ENCODE peak calls at places on chromosome 3, in five cellular contexts. Y is IMR-90, T is GM20000, K is H1, H is HepG2. V is an unnamed sample.

GRCh38 chr3:86702381-86702958 is 288.5 kb downstream of the VGLL3 start:
- DNase-seq in H (no peak), K (no peak), Y (peak), T (peak), V (no peak)

GRCh38 chr3:71206821-71207220 is 376.7 kb downstream of the FOXP1 start:
- DNase-seq in T (no peak), K (no peak), Y (no peak), H (no peak), V (no peak)

GRCh38 chr3:184600685-184601377 is 39.2 kb downstream of the EPHB3 start:
- DNase-seq in K (no peak), Y (no peak), H (no peak), T (no peak), V (no peak)

GRCh38 chr3:187593347-187593850 is 76.8 kb downstream of the SST start:
- DNase-seq in K (no peak), Y (no peak), T (no peak), H (no peak), V (no peak)

GRCh38 chr3:16463914-16464313 is 49.6 kb downstream of the RFTN1 start:
- DNase-seq in Y (no peak), T (no peak), H (no peak), K (no peak), V (no peak)

GRCh38 chr3:188348445-188349244 is 194.7 kb downstream of the LPP start:
- DNase-seq in K (no peak), H (peak), Y (peak), T (no peak), V (no peak)

GRCh38 chr3:113658107-113658506 is 38.3 kb downstream of the USF3 start:
- DNase-seq in K (no peak), T (no peak), H (no peak), Y (no peak), V (no peak)

GRCh38 chr3:112605285-112605684 is 35.7 kb downstream of the CCDC80 start:
- DNase-seq in H (no peak), K (no peak), T (no peak), Y (peak), V (no peak)

GRCh38 chr3:161474691-161475090 is 21.9 kb upstream of the OTOL1 start:
- DNase-seq in H (no peak), T (no peak), K (no peak), Y (no peak), V (no peak)

GRCh38 chr3:157107037-157107436 is 52.9 kb downstream of the CCNL1 start:
- DNase-seq in H (no peak), K (no peak), Y (no peak), T (no peak), V (no peak)

GRCh38 chr3:185070491-185071335 is 82.1 kb downstream of the C3orf70 start:
- DNase-seq in Y (peak), T (no peak), H (peak), K (no peak), V (no peak)

GRCh38 chr3:122786067-122786466 is 7.6 kb downstream of the HSPBAP1 start:
- DNase-seq in Y (peak), T (no peak), H (peak), K (no peak), V (no peak)

GRCh38 chr3:183896610-183897009 is 11.9 kb upstream of the PARL start:
- DNase-seq in T (no peak), Y (no peak), H (no peak), K (no peak), V (no peak)

GRCh38 chr3:122052968-122053367 is 2.2 kb upstream of the CD86 start:
- DNase-seq in T (no peak), Y (no peak), K (no peak), H (no peak), V (no peak)

GRCh38 chr3:108486910-108487309 is 23.5 kb downstream of the MYH15 start:
- DNase-seq in T (no peak), Y (peak), H (no peak), K (no peak), V (no peak)

GRCh38 chr3:179589143-179589542 is 15.3 kb downstream of the MRPL47 start:
- DNase-seq in H (no peak), Y (peak), K (no peak), T (peak), V (no peak)

GRCh38 chr3:13451301-13451673 is 28.8 kb upstream of the HDAC11 start:
- DNase-seq in H (no peak), Y (peak), K (no peak), T (no peak), V (no peak)

GRCh38 chr3:177340243-177340830 is 143.1 kb upstream of the TBL1XR1 start:
- DNase-seq in H (no peak), T (no peak), Y (no peak), K (no peak), V (no peak)

GRCh38 chr3:187788984-187789857 is 44.0 kb upstream of the BCL6 start:
- DNase-seq in T (no peak), Y (no peak), H (no peak), K (no peak), V (no peak)

GRCh38 chr3:113968986-113969385 is 21.2 kb downstream of the ZDHHC23 start:
- DNase-seq in T (no peak), Y (no peak), H (peak), K (no peak), V (no peak)

GRCh38 chr3:37852097-37852496 is 9.6 kb upstream of the CTDSPL start:
- DNase-seq in H (no peak), Y (peak), K (no peak), T (no peak), V (no peak)

GRCh38 chr3:90052425-90052950 is 945.1 kb downstream of the EPHA3 start:
- DNase-seq in Y (no peak), K (no peak), H (no peak), T (no peak), V (no peak)

GRCh38 chr3:59549972-59550371 is 500.1 kb upstream of the CFAP20DC start:
- DNase-seq in Y (no peak), H (no peak), K (no peak), T (no peak), V (no peak)

GRCh38 chr3:55521086-55522060 is 34.3 kb upstream of the WNT5A start:
- DNase-seq in T (no peak), K (no peak), Y (no peak), H (no peak), V (no peak)

GRCh38 chr3:39021465-39022274 is 30.1 kb downstream of the SCN11A start:
- DNase-seq in H (no peak), T (no peak), K (no peak), Y (no peak), V (no peak)

GRCh38 chr3:196966526-196967401 is 1.9 kb downstream of the PIGZ start:
- DNase-seq in T (no peak), K (no peak), H (no peak), Y (no peak), V (no peak)

GRCh38 chr3:171286580-171287249 is 173.5 kb downstream of the TNIK start:
- DNase-seq in K (no peak), H (peak), T (peak), Y (no peak), V (no peak)

GRCh38 chr3:157130138-157130880 is 29.6 kb downstream of the CCNL1 start:
- DNase-seq in K (peak), Y (peak), H (peak), T (peak), V (peak)

GRCh38 chr3:7764091-7764490 is 737.5 kb upstream of the LMCD1 start:
- DNase-seq in T (no peak), K (no peak), H (no peak), Y (no peak), V (no peak)

GRCh38 chr3:52099006-52099405 is 42.6 kb upstream of the DUSP7 start:
- DNase-seq in H (peak), K (no peak), T (no peak), Y (no peak), V (no peak)

GRCh38 chr3:188415196-188415595 is 261.2 kb downstream of the LPP start:
- DNase-seq in K (no peak), H (no peak), Y (peak), T (no peak), V (no peak)

GRCh38 chr3:131053021-131053420 is 26.3 kb downstream of the NEK11 start:
- DNase-seq in Y (peak), K (no peak), T (no peak), H (no peak), V (no peak)

DNA sequence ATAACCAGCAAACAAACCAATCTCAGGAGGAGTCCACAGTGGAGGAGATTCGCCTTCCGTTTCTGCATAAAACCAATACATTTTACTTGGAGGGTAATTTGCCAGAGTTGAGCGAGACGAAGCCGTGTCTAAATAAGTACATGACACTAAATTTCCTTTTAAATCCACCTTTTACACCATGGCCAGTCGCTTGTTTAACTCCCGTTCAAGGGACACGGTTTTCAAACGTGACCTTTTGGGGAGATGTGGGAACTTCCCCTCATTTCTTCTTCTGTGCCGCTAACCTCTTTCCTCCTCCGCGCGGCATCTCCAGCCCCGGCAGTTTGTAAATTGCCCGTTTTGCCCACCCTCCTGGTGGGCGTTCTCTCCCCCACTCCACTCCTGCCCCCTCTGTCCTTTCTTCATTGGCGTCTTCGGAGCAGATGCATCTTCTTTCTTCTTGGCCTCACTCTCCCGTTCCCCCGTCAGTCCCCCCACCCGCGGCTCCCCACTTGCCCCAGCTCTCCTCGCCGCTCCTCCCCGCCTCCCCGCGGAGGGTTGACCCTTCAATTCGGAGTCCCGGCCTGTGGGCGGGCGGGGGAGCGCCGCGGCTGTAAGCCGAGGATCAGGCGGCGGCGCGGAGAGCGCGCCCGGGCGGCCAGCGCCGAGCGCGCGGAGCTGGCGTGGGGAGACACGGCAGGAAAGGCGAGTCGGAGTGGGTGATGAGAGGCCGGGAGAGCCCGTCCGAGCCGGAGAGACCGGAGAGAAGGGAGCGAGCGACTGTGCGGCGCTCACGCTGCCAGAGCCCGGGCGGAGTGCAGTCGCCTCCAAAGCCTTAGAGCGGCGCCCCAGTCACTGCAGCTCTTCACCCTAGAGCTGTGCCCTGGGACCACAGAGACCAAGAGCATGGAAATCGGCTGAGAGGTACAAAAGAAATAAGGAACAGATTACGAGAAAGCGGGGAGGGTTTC is at the start of gene NLGN1:
- DNase-seq in Y (peak), T (peak), K (peak), H (no peak), V (no peak)
- TF ChIP-seq CTCF in Y (peak), T (no peak), K (peak), H (no peak), V (peak)

GRCh38 chr3:25589104-25589782 is 75.5 kb downstream of the TOP2B start:
- DNase-seq in K (no peak), Y (no peak), H (no peak), T (no peak), V (no peak)

GRCh38 chr3:25588441-25589103 is 76.1 kb downstream of the TOP2B start:
- DNase-seq in K (no peak), Y (peak), T (no peak), H (no peak), V (no peak)

GRCh38 chr3:25589783-25590258 is 74.9 kb downstream of the TOP2B start:
- DNase-seq in K (no peak), Y (no peak), H (no peak), T (no peak), V (no peak)

GRCh38 chr3:25594007-25594502 is 70.7 kb downstream of the TOP2B start:
- DNase-seq in Y (peak), H (peak), T (no peak), K (no peak), V (no peak)

GRCh38 chr3:25592510-25592968 is 72.2 kb downstream of the TOP2B start:
- DNase-seq in Y (peak), T (no peak), H (peak), K (no peak), V (no peak)
- TF ChIP-seq CTCF in Y (peak), T (no peak), H (peak), K (no peak), V (no peak)

GRCh38 chr3:78253860-78254259 is 1214.0 kb downstream of the ROBO2 start:
- DNase-seq in H (no peak), K (no peak), T (no peak), Y (no peak), V (no peak)

GRCh38 chr3:78258798-78259197 is 1218.9 kb downstream of the ROBO2 start:
- DNase-seq in K (no peak), T (no peak), Y (peak), H (no peak), V (no peak)

GRCh38 chr3:78257956-78258530 is 1218.1 kb downstream of the ROBO2 start:
- DNase-seq in K (no peak), Y (no peak), T (no peak), H (no peak), V (no peak)

GRCh38 chr3:78256123-78256522 is 1216.2 kb downstream of the ROBO2 start:
- DNase-seq in Y (no peak), T (no peak), K (no peak), H (no peak), V (no peak)

GRCh38 chr3:78255403-78255802 is 1215.5 kb downstream of the ROBO2 start:
- DNase-seq in Y (peak), H (no peak), K (no peak), T (no peak), V (no peak)
- TF ChIP-seq CTCF in Y (no peak), H (no peak), K (no peak), T (no peak), V (no peak)

GRCh38 chr3:155354658-155355057 is 61.2 kb upstream of the STRIT1 start:
- DNase-seq in T (no peak), Y (no peak), H (peak), K (no peak), V (no peak)

GRCh38 chr3:155352900-155353490 is 59.5 kb upstream of the STRIT1 start:
- DNase-seq in T (peak), K (no peak), H (peak), Y (peak), V (no peak)

GRCh38 chr3:155360281-155360680 is 66.8 kb upstream of the STRIT1 start:
- DNase-seq in T (no peak), Y (no peak), K (no peak), H (no peak), V (no peak)

GRCh38 chr3:155356594-155357370 is 63.3 kb upstream of the STRIT1 start:
- DNase-seq in T (no peak), K (no peak), Y (no peak), H (peak), V (no peak)
- TF ChIP-seq CTCF in T (no peak), K (peak), Y (no peak), H (peak), V (peak)

GRCh38 chr3:126343675-126344074 is 13.5 kb downstream of the KLF15 start:
- DNase-seq in H (no peak), Y (no peak), K (no peak), T (no peak), V (no peak)

GRCh38 chr3:126342211-126342610 is 15.0 kb downstream of the KLF15 start:
- DNase-seq in H (no peak), K (no peak), T (no peak), Y (no peak), V (no peak)

GRCh38 chr3:126341755-126342150 is 15.5 kb downstream of the KLF15 start:
- DNase-seq in T (no peak), Y (no peak), H (no peak), K (no peak), V (no peak)

GRCh38 chr3:126344380-126345041 is 12.7 kb downstream of the KLF15 start:
- DNase-seq in Y (no peak), T (no peak), H (no peak), K (no peak), V (no peak)

DNA sequence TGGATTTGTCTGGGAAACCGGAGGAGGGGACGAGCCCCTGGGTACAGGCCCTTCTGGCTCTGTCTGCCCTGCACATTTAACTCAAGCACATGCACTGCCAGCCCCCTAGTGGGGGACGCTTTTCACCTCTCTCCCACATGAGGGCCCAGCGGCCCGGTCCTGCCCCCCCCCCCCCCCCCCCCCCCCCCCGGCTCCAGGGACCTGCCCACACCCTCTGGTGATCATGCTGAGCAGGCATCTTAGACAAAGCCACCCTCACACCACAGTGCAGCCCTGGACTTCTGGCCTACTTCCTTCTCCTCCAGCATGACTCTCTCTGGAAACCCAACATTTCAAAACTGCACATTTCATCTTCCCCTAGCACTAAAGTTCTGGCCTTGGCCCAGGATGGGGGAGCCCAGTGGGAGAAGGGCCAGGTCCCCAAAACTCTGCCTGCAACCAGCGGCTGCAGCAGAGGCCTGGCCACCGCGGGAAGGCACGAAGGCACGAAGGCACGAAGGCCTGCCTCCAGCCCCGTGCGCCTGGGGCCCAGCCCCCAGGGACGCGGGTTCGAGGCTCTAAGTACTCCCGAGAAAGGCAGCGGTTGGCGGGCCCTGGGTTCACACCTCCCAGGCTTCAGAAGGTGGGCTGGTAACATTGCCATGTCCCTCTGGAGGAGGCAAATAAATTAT is 14.1 kb downstream of the KLF15 start:
- DNase-seq in T (no peak), H (peak), Y (peak), K (no peak), V (no peak)
- TF ChIP-seq CTCF in T (no peak), H (peak), Y (no peak), K (no peak), V (no peak)

DNA sequence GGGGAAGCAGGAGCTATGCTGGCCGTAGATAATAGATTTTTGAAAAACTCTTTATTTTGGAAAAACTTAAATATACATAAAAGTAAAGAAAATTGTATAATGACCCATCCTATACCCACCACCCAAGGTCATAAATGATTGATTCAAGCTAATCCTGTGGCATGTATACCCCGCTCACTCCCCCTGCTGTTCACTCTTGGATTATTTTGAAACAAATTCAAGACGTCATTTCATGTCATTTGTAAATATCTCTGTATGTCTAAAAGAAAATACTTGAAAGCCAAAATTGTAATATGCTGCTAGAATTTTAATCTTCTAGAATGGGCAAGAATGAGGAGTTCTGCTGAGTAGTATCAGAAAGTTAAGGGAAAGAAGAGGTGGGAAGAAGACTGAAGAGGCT is 241.7 kb downstream of the FEZF2 start:
- DNase-seq in Y (peak), T (no peak), K (no peak), H (no peak), V (no peak)
- TF ChIP-seq CTCF in Y (peak), T (no peak), K (no peak), H (peak), V (peak)

GRCh38 chr3:129608087-129608935 is 1.8 kb upstream of the PLXND1 start:
- DNase-seq in H (no peak), T (no peak), K (no peak), Y (peak), V (no peak)
- TF ChIP-seq CTCF in H (peak), T (no peak), K (no peak), Y (peak), V (peak)

GRCh38 chr3:117600666-117601065 is 891.1 kb downstream of the TUSC7 start:
- DNase-seq in T (no peak), H (no peak), Y (peak), K (no peak), V (no peak)
- TF ChIP-seq CTCF in T (no peak), H (no peak), Y (no peak), K (no peak), V (no peak)

GRCh38 chr3:128623762-128624176 is 26.8 kb downstream of the RPN1 start:
- DNase-seq in K (no peak), H (no peak), Y (peak), T (no peak), V (no peak)
- TF ChIP-seq CTCF in K (no peak), H (no peak), Y (no peak), T (no peak), V (no peak)